ENCODE peak calls at places on chromosomes 7 and 10, in five cellular contexts. O is stimulated activated CD8-positive, alpha-beta memory T cell treated with anti-CD3 and anti-CD28 coated beads, Interleukin-12 subunit alpha, Interleukin-12 subunit beta, amount 100 ng/mL, for 1 hour; C is activated CD4-positive, alpha-beta T cell treated with anti-CD3 and anti-CD28 coated beads, Interleukin-2, amount 50 U/mL, for 48 hours; W is coronary artery; F is caudate nucleus. D is an unnamed sample.

GRCh38 chr7:41333506-41333905 is 369.4 kb downstream of the INHBA start:
- DNase-seq in W (no peak), O (no peak), F (no peak), C (no peak), D (no peak)

GRCh38 chr10:90480466-90480865 is 377.4 kb downstream of the HTR7 start:
- DNase-seq in W (no peak), C (no peak), O (no peak), F (no peak), D (no peak)

GRCh38 chr10:66925896-66926719 is at the start of gene LRRTM3:
- DNase-seq in C (peak), F (peak), O (no peak), W (no peak), D (peak)

GRCh38 chr7:70016044-70016770 is 417.9 kb downstream of the AUTS2 start:
- DNase-seq in O (no peak), W (no peak), C (no peak), F (no peak), D (no peak)

GRCh38 chr10:98748298-98748697 is 301.6 kb upstream of the HPS1 start:
- DNase-seq in W (no peak), O (no peak), F (no peak), C (no peak), D (no peak)

GRCh38 chr10:34078798-34079470 is 736.2 kb downstream of the PARD3 start:
- DNase-seq in W (peak), O (no peak), C (no peak), F (no peak), D (no peak)

GRCh38 chr7:101590663-101591435 is 38.2 kb downstream of the MYL10 start:
- DNase-seq in W (peak), C (no peak), O (no peak), F (no peak), D (no peak)

GRCh38 chr10:20874261-20874660 is 22.9 kb downstream of the NEBL start:
- DNase-seq in C (no peak), F (no peak), W (no peak), O (no peak), D (no peak)

GRCh38 chr10:18793951-18794350 is 134.7 kb downstream of the ARL5B start:
- DNase-seq in C (no peak), W (no peak), F (no peak), O (no peak), D (no peak)

GRCh38 chr10:70910486-70911350 is 22.4 kb upstream of the PCBD1 start:
- DNase-seq in F (no peak), W (no peak), O (no peak), C (no peak), D (no peak)

GRCh38 chr7:29442146-29442545 is 121.5 kb upstream of the PRR15 start:
- DNase-seq in C (no peak), F (no peak), O (no peak), W (no peak), D (no peak)

GRCh38 chr7:29102554-29103151 is 43.7 kb downstream of the CPVL start:
- DNase-seq in O (peak), W (no peak), C (peak), F (no peak), D (no peak)

GRCh38 chr7:115662120-115662519 is 368.4 kb downstream of the TFEC start:
- DNase-seq in O (no peak), F (no peak), W (no peak), C (no peak), D (no peak)

GRCh38 chr10:116538461-116538860 is 7.3 kb upstream of the PNLIP start:
- DNase-seq in W (no peak), F (no peak), O (no peak), C (no peak), D (no peak)

GRCh38 chr7:2132243-2132642 is 100.5 kb downstream of the MAD1L1 start:
- DNase-seq in O (no peak), C (no peak), W (no peak), F (no peak), D (no peak)

GRCh38 chr7:21011153-21011552 is 224.5 kb upstream of the SP8 start:
- DNase-seq in O (no peak), C (no peak), W (no peak), F (no peak), D (no peak)

GRCh38 chr10:55200020-55200419 is 399.0 kb upstream of the PCDH15 start:
- DNase-seq in O (no peak), F (no peak), C (no peak), W (no peak), D (no peak)

GRCh38 chr7:88184848-88185304 is 35.0 kb downstream of the SRI start:
- DNase-seq in C (no peak), O (no peak), W (no peak), F (no peak), D (no peak)

GRCh38 chr10:100315603-100316002 is 14.4 kb downstream of the PKD2L1 start:
- DNase-seq in W (no peak), C (no peak), F (no peak), O (no peak), D (no peak)

GRCh38 chr7:9307131-9307530 is 873.7 kb downstream of the NXPH1 start:
- DNase-seq in O (no peak), F (no peak), C (no peak), W (no peak), D (no peak)

GRCh38 chr7:85104432-85105205 is 82.2 kb downstream of the SEMA3D start:
- DNase-seq in W (no peak), O (no peak), C (no peak), F (no peak), D (no peak)

GRCh38 chr7:46257766-46258448 is 336.8 kb upstream of the IGFBP3 start:
- DNase-seq in W (no peak), O (no peak), F (no peak), C (no peak), D (no peak)

GRCh38 chr7:2967705-2968104 is 76.0 kb downstream of the CARD11 start:
- DNase-seq in F (no peak), W (peak), C (no peak), O (no peak), D (no peak)

GRCh38 chr10:11757452-11757819 is 15.3 kb downstream of the ECHDC3 start:
- DNase-seq in O (no peak), F (no peak), C (no peak), W (no peak), D (no peak)

GRCh38 chr10:122163182-122164027 is 107.7 kb upstream of the BTBD16 start:
- DNase-seq in C (no peak), W (no peak), O (no peak), F (peak), D (no peak)

GRCh38 chr10:124594240-124594639 is 132.6 kb downstream of the LHPP start:
- DNase-seq in O (no peak), C (no peak), F (no peak), W (no peak), D (no peak)

GRCh38 chr7:154841731-154842331 is 161.1 kb downstream of the PAXIP1 start:
- DNase-seq in W (no peak), O (no peak), F (no peak), C (no peak), D (no peak)

GRCh38 chr10:119418401-119418800 is 124.1 kb downstream of the RGS10 start:
- DNase-seq in O (no peak), F (no peak), C (no peak), W (no peak), D (no peak)